ENCODE peak calls at places on chromosomes 5 and 9, in five cellular contexts. One of them, this sample, is unnamed. For H3K4me1, the result is how much of the 10 kb centered on the place peaks cover.

GRCh38 chr9:89666950-89667349 is 62.1 kb downstream of the GADD45G start:
- DNase-seq in stomach: no peak
- DNase-seq in A549: no peak
- DNase-seq in tibial artery: no peak
- DNase-seq in OCI-LY7: no peak
- DNase-seq in this sample: no peak

GRCh38 chr5:43772601-43773031 is 169.6 kb downstream of the NNT start:
- DNase-seq in OCI-LY7: no peak
- DNase-seq in tibial artery: no peak
- DNase-seq in stomach: no peak
- DNase-seq in A549: peak
- DNase-seq in this sample: no peak

GRCh38 chr9:93960221-93960970 is 5.2 kb upstream of the BARX1 start:
- DNase-seq in stomach: peak
- DNase-seq in tibial artery: no peak
- DNase-seq in A549: no peak
- DNase-seq in OCI-LY7: no peak
- DNase-seq in this sample: no peak

GRCh38 chr5:50666261-50667078 is at the start of gene PARP8:
- DNase-seq in stomach: peak
- DNase-seq in OCI-LY7: peak
- DNase-seq in A549: no peak
- DNase-seq in tibial artery: peak
- DNase-seq in this sample: peak

GRCh38 chr5:107365355-107366109 is 305.2 kb downstream of the EFNA5 start:
- DNase-seq in OCI-LY7: peak
- DNase-seq in tibial artery: no peak
- DNase-seq in stomach: no peak
- DNase-seq in A549: peak
- DNase-seq in this sample: no peak

GRCh38 chr5:80191991-80192398 is 63.9 kb downstream of the SERINC5 start:
- DNase-seq in A549: no peak
- DNase-seq in tibial artery: no peak
- DNase-seq in OCI-LY7: peak
- DNase-seq in stomach: no peak
- DNase-seq in this sample: no peak

GRCh38 chr9:79623799-79624721 is 52.3 kb downstream of the TLE4 start:
- DNase-seq in tibial artery: peak
- DNase-seq in A549: peak
- DNase-seq in stomach: no peak
- DNase-seq in OCI-LY7: peak
- DNase-seq in this sample: no peak

GRCh38 chr5:150481708-150481965 is 26.3 kb upstream of the NDST1 start:
- DNase-seq in OCI-LY7: no peak
- DNase-seq in tibial artery: no peak
- DNase-seq in stomach: no peak
- DNase-seq in A549: no peak
- DNase-seq in this sample: no peak

GRCh38 chr5:30604648-30605262 is 588.7 kb upstream of the CDH6 start:
- DNase-seq in OCI-LY7: no peak
- DNase-seq in stomach: no peak
- DNase-seq in A549: no peak
- DNase-seq in tibial artery: no peak
- DNase-seq in this sample: no peak

GRCh38 chr5:168177831-168178450 is 113.5 kb upstream of the WWC1 start:
- DNase-seq in stomach: no peak
- DNase-seq in tibial artery: no peak
- DNase-seq in OCI-LY7: no peak
- DNase-seq in A549: no peak
- DNase-seq in this sample: no peak

GRCh38 chr5:173625261-173625660 is 8.8 kb upstream of the BOD1 start:
- DNase-seq in OCI-LY7: no peak
- DNase-seq in stomach: no peak
- DNase-seq in A549: no peak
- DNase-seq in tibial artery: no peak
- DNase-seq in this sample: no peak

GRCh38 chr5:150073677-150074076 is 12.7 kb downstream of the CSF1R start:
- DNase-seq in stomach: no peak
- DNase-seq in OCI-LY7: no peak
- DNase-seq in A549: no peak
- DNase-seq in tibial artery: peak
- DNase-seq in this sample: no peak

GRCh38 chr9:135152608-135153337 is 65.3 kb downstream of the OLFM1 start:
- DNase-seq in stomach: no peak
- DNase-seq in OCI-LY7: no peak
- DNase-seq in tibial artery: no peak
- DNase-seq in A549: no peak
- DNase-seq in this sample: peak

GRCh38 chr5:43771611-43772031 is 168.6 kb downstream of the NNT start:
- DNase-seq in stomach: no peak
- DNase-seq in OCI-LY7: no peak
- DNase-seq in A549: no peak
- DNase-seq in tibial artery: no peak
- DNase-seq in this sample: no peak

GRCh38 chr9:101311759-101312420 is 72.9 kb downstream of the BAAT start:
- DNase-seq in stomach: no peak
- DNase-seq in OCI-LY7: peak
- DNase-seq in tibial artery: no peak
- DNase-seq in A549: peak
- DNase-seq in this sample: no peak

GRCh38 chr9:129555512-129556203 is 65.2 kb downstream of the C9orf50 start:
- DNase-seq in stomach: no peak
- DNase-seq in A549: no peak
- DNase-seq in tibial artery: no peak
- DNase-seq in OCI-LY7: no peak
- DNase-seq in this sample: no peak

GRCh38 chr5:52269395-52269794 is 518.3 kb upstream of the ITGA1 start:
- DNase-seq in A549: no peak
- DNase-seq in stomach: no peak
- DNase-seq in OCI-LY7: no peak
- DNase-seq in tibial artery: no peak
- DNase-seq in this sample: no peak

GRCh38 chr5:65102826-65103673 is 334.3 kb downstream of the CWC27 start:
- DNase-seq in OCI-LY7: peak
- DNase-seq in A549: peak
- DNase-seq in tibial artery: peak
- DNase-seq in stomach: peak
- DNase-seq in this sample: peak

GRCh38 chr9:113621309-113621791 is 157.8 kb downstream of the RGS3 start:
- DNase-seq in tibial artery: peak
- DNase-seq in OCI-LY7: no peak
- DNase-seq in stomach: no peak
- DNase-seq in A549: no peak
- DNase-seq in this sample: peak

GRCh38 chr9:104983491-104983890 is 55.5 kb upstream of the ABCA1 start:
- DNase-seq in stomach: no peak
- DNase-seq in tibial artery: no peak
- DNase-seq in A549: no peak
- DNase-seq in OCI-LY7: no peak
- DNase-seq in this sample: no peak

GRCh38 chr5:10595305-10595677 is 31.4 kb downstream of the ANKRD33B start:
- DNase-seq in stomach: no peak
- DNase-seq in tibial artery: no peak
- DNase-seq in OCI-LY7: no peak
- DNase-seq in A549: no peak
- DNase-seq in this sample: no peak

GRCh38 chr5:150520747-150521521 is 13.0 kb downstream of the NDST1 start:
- DNase-seq in OCI-LY7: no peak
- DNase-seq in tibial artery: no peak
- DNase-seq in A549: no peak
- DNase-seq in stomach: no peak
- DNase-seq in this sample: peak

GRCh38 chr5:124948062-124948753 is 201.8 kb upstream of the ZNF608 start:
- DNase-seq in tibial artery: no peak
- DNase-seq in A549: no peak
- DNase-seq in stomach: peak
- DNase-seq in OCI-LY7: no peak
- DNase-seq in this sample: no peak

GRCh38 chr9:129143461-129143927 is 32.3 kb downstream of the PTPA start:
- DNase-seq in OCI-LY7: peak
- DNase-seq in A549: no peak
- DNase-seq in tibial artery: peak
- DNase-seq in stomach: no peak
- DNase-seq in this sample: peak

GRCh38 chr5:97888439-97888838 is 705.4 kb upstream of the RIOK2 start:
- DNase-seq in tibial artery: no peak
- DNase-seq in OCI-LY7: no peak
- DNase-seq in stomach: no peak
- DNase-seq in A549: no peak
- DNase-seq in this sample: no peak

GRCh38 chr5:32942225-32942989 is 231.3 kb downstream of the NPR3 start:
- DNase-seq in tibial artery: no peak
- DNase-seq in OCI-LY7: peak
- DNase-seq in A549: peak
- DNase-seq in stomach: no peak
- DNase-seq in this sample: no peak

GRCh38 chr9:20570086-20570485 is 52.2 kb downstream of the MLLT3 start:
- DNase-seq in tibial artery: no peak
- DNase-seq in stomach: no peak
- DNase-seq in A549: peak
- DNase-seq in OCI-LY7: no peak
- DNase-seq in this sample: no peak

GRCh38 chr9:994005-994404 is 17.6 kb downstream of the DMRT3 start:
- DNase-seq in OCI-LY7: peak
- DNase-seq in stomach: no peak
- DNase-seq in tibial artery: no peak
- DNase-seq in A549: no peak
- DNase-seq in this sample: no peak

GRCh38 chr9:82332774-82333152 is 344.2 kb downstream of the SPATA31D1 start:
- DNase-seq in stomach: no peak
- DNase-seq in OCI-LY7: no peak
- DNase-seq in A549: peak
- DNase-seq in tibial artery: no peak
- DNase-seq in this sample: no peak
- H3K4me3 ChIP-seq in stomach: no peak
- H3K4me3 ChIP-seq in OCI-LY7: no peak
- H3K4me3 ChIP-seq in A549: no peak
- H3K4me3 ChIP-seq in tibial artery: no peak
- H3K4me3 ChIP-seq in this sample: no peak

GRCh38 chr5:141510160-141510559 is 21.3 kb downstream of the PCDHGC5 start:
- DNase-seq in tibial artery: no peak
- DNase-seq in stomach: no peak
- DNase-seq in OCI-LY7: peak
- DNase-seq in A549: no peak
- DNase-seq in this sample: no peak
- H3K4me1 ChIP-seq in tibial artery: half or more
- H3K4me1 ChIP-seq in stomach: under half
- H3K4me1 ChIP-seq in OCI-LY7: half or more
- H3K4me1 ChIP-seq in A549: under half
- H3K4me1 ChIP-seq in this sample: under half

GRCh38 chr5:122076669-122077450 is 1.2 kb downstream of the LOX start:
- DNase-seq in OCI-LY7: no peak
- DNase-seq in stomach: peak
- DNase-seq in A549: peak
- DNase-seq in tibial artery: peak
- DNase-seq in this sample: peak
- H3K4me3 ChIP-seq in OCI-LY7: no peak
- H3K4me3 ChIP-seq in stomach: peak
- H3K4me3 ChIP-seq in A549: peak
- H3K4me3 ChIP-seq in tibial artery: peak
- H3K4me3 ChIP-seq in this sample: peak

GRCh38 chr9:110064721-110065252 is 143.2 kb downstream of the C9orf152 start:
- DNase-seq in OCI-LY7: no peak
- DNase-seq in stomach: no peak
- DNase-seq in A549: no peak
- DNase-seq in tibial artery: no peak
- DNase-seq in this sample: no peak
- H3K4me1 ChIP-seq in OCI-LY7: under half
- H3K4me1 ChIP-seq in stomach: under half
- H3K4me1 ChIP-seq in A549: under half
- H3K4me1 ChIP-seq in tibial artery: under half
- H3K4me1 ChIP-seq in this sample: under half

GRCh38 chr9:108575286-108575685 is 280.5 kb downstream of the ACTL7B start:
- DNase-seq in OCI-LY7: no peak
- DNase-seq in tibial artery: no peak
- DNase-seq in A549: no peak
- DNase-seq in stomach: no peak
- DNase-seq in this sample: no peak
- H3K4me3 ChIP-seq in OCI-LY7: no peak
- H3K4me3 ChIP-seq in tibial artery: no peak
- H3K4me3 ChIP-seq in A549: no peak
- H3K4me3 ChIP-seq in stomach: no peak
- H3K4me3 ChIP-seq in this sample: no peak

GRCh38 chr5:78500028-78500427 is 139.6 kb downstream of the SCAMP1 start:
- DNase-seq in OCI-LY7: no peak
- DNase-seq in A549: no peak
- DNase-seq in stomach: no peak
- DNase-seq in tibial artery: no peak
- DNase-seq in this sample: no peak

GRCh38 chr5:78499485-78499884 is 139.1 kb downstream of the SCAMP1 start:
- DNase-seq in OCI-LY7: no peak
- DNase-seq in A549: no peak
- DNase-seq in tibial artery: no peak
- DNase-seq in stomach: no peak
- DNase-seq in this sample: no peak

GRCh38 chr5:78503958-78504357 is 143.5 kb downstream of the SCAMP1 start:
- DNase-seq in tibial artery: peak
- DNase-seq in stomach: no peak
- DNase-seq in OCI-LY7: no peak
- DNase-seq in A549: no peak
- DNase-seq in this sample: no peak

GRCh38 chr5:78504726-78505431 is 143.7 kb downstream of the LHFPL2 start:
- DNase-seq in stomach: peak
- DNase-seq in tibial artery: peak
- DNase-seq in A549: peak
- DNase-seq in OCI-LY7: no peak
- DNase-seq in this sample: peak

GRCh38 chr5:78501411-78502338 is 141.3 kb downstream of the SCAMP1 start:
- DNase-seq in OCI-LY7: no peak
- DNase-seq in stomach: no peak
- DNase-seq in A549: no peak
- DNase-seq in tibial artery: no peak
- DNase-seq in this sample: no peak
- H3K4me1 ChIP-seq in OCI-LY7: half or more
- H3K4me1 ChIP-seq in stomach: under half
- H3K4me1 ChIP-seq in A549: under half
- H3K4me1 ChIP-seq in tibial artery: half or more
- H3K4me1 ChIP-seq in this sample: under half